ENCODE peak calls at places on chromosomes 12 and 14, in eight cellular contexts. K is fibroblast of the conjunctiva, S is vagina, U is hepatocyte, O is brain microvascular endothelial cell, E is fibroblast of lung, C is Caki2, J is IMR-90. T is an unnamed sample.

GRCh38 chr14:93056840-93057585 is 58.7 kb downstream of the ITPK1 start:
- DNase-seq in O (no peak), C (no peak), J (peak), U (no peak), E (no peak), K (no peak), S (no peak), T (no peak)

GRCh38 chr14:76920572-76921175 is 94.5 kb downstream of the LRRC74A start:
- DNase-seq in U (peak), S (no peak), J (no peak), E (no peak), O (no peak), K (no peak), C (no peak), T (peak)

GRCh38 chr12:110314308-110314707 is 33.3 kb downstream of the ATP2A2 start:
- DNase-seq in O (no peak), E (peak), C (peak), U (peak), K (peak), J (peak), S (no peak), T (no peak)

GRCh38 chr12:110741795-110742717 is 635 bp downstream of the PPP1CC start:
- DNase-seq in E (peak), U (peak), O (peak), K (no peak), S (no peak), C (no peak), J (peak), T (peak)

GRCh38 chr14:49052516-49052915 is 533.7 kb downstream of the RPS29 start:
- DNase-seq in S (no peak), O (peak), J (peak), U (no peak), E (no peak), C (no peak), K (peak), T (peak)

GRCh38 chr14:38425324-38425976 is 169.6 kb upstream of the CLEC14A start:
- DNase-seq in O (no peak), E (no peak), C (no peak), J (no peak), U (no peak), S (no peak), K (no peak), T (no peak)

GRCh38 chr12:57836442-57837375 is 9.8 kb downstream of the CTDSP2 start:
- DNase-seq in O (peak), J (peak), K (peak), S (no peak), C (no peak), E (peak), U (peak), T (peak)

GRCh38 chr14:96253140-96253539 is 2.9 kb upstream of the BDKRB1 start:
- DNase-seq in C (peak), K (peak), U (peak), O (peak), J (peak), S (no peak), E (peak), T (peak)

T was measured in DMS53.